ENCODE peak calls at places on chromosome 18, in seven cellular contexts. V, I, B, J, R, S and F are unnamed samples. For H3K9me3, the result is how much of the 10 kb centered on the place peaks cover.

GRCh38 chr18:77108001-77108692 is 24.4 kb downstream of the MBP start:
- DNase-seq in R (no peak), V (peak), J (no peak), B (no peak), S (no peak), I (peak), F (no peak)

GRCh38 chr18:49734836-49735235 is 78.5 kb downstream of the ACAA2 start:
- DNase-seq in B (no peak), R (no peak), J (no peak), V (no peak), I (no peak), S (no peak), F (no peak)

GRCh38 chr18:62122330-62122729 is 64.5 kb downstream of the PIGN start:
- DNase-seq in R (no peak), B (no peak), I (no peak), J (no peak), V (no peak), S (no peak), F (no peak)

GRCh38 chr18:3248670-3249359 is 1.2 kb downstream of the MYL12A start:
- DNase-seq in I (no peak), B (peak), R (no peak), S (peak), J (no peak), V (no peak), F (no peak)

GRCh38 chr18:37385846-37386435 is 179.7 kb downstream of the CELF4 start:
- DNase-seq in J (no peak), R (no peak), V (no peak), I (no peak), B (peak), S (peak), F (no peak)

GRCh38 chr18:44601447-44601846 is 79.2 kb upstream of the SETBP1 start:
- DNase-seq in J (no peak), V (no peak), I (no peak), S (no peak), R (no peak), B (no peak), F (no peak)

GRCh38 chr18:44111337-44111736 is 569.4 kb upstream of the SETBP1 start:
- DNase-seq in R (no peak), S (no peak), I (no peak), V (no peak), B (no peak), J (no peak), F (no peak)

GRCh38 chr18:13427354-13427753 is 208.8 kb downstream of the LDLRAD4 start:
- DNase-seq in S (no peak), I (no peak), J (no peak), B (no peak), V (peak), R (no peak), F (no peak)

GRCh38 chr18:74197705-74198341 is 49.5 kb downstream of the TIMM21 start:
- DNase-seq in I (no peak), S (no peak), B (no peak), V (no peak), R (peak), J (no peak), F (no peak)

GRCh38 chr18:13725566-13726227 is 661 bp downstream of the FAM210A start:
- DNase-seq in V (no peak), B (peak), S (peak), J (no peak), I (no peak), R (no peak), F (no peak)

GRCh38 chr18:32470136-32470712 is 458 bp downstream of the GAREM1 start:
- DNase-seq in V (peak), J (peak), S (peak), I (peak), B (peak), R (peak), F (no peak)

GRCh38 chr18:73007935-73008308 is 140.1 kb upstream of the NETO1 start:
- DNase-seq in S (no peak), I (no peak), R (no peak), B (no peak), J (no peak), V (no peak), F (no peak)
- H3K9me3 ChIP-seq in S (under half), I (under half), R (under half), B (under half), J (under half), V (under half), F (under half)

GRCh38 chr18:78643981-78644380 is 335.6 kb upstream of the SALL3 start:
- DNase-seq in S (no peak), R (no peak), V (no peak), J (no peak), I (no peak), B (no peak), F (no peak)
- H3K9me3 ChIP-seq in S (under half), R (under half), V (under half), J (under half), I (under half), B (under half), F (under half)

GRCh38 chr18:71678144-71678543 is 866.0 kb downstream of the CBLN2 start:
- DNase-seq in S (no peak), J (no peak), B (no peak), R (no peak), V (no peak), I (no peak), F (no peak)

GRCh38 chr18:71682591-71682990 is 861.6 kb downstream of the CBLN2 start:
- DNase-seq in I (no peak), R (no peak), B (no peak), S (no peak), V (no peak), J (no peak), F (no peak)
- H3K9me3 ChIP-seq in I (under half), R (under half), B (under half), S (under half), V (under half), J (under half), F (under half)

GRCh38 chr18:47427951-47428350 is 176.5 kb upstream of the SKOR2 start:
- DNase-seq in V (no peak), S (no peak), R (no peak), I (peak), J (no peak), B (no peak), F (no peak)
- H3K9me3 ChIP-seq in V (under half), S (under half), R (under half), I (under half), J (under half), B (under half), F (under half)

GRCh38 chr18:4581966-4582365 is 126.9 kb upstream of the DLGAP1 start:
- DNase-seq in I (no peak), V (no peak), S (no peak), B (no peak), R (no peak), J (no peak), F (no peak)

GRCh38 chr18:4582677-4583076 is 127.6 kb upstream of the DLGAP1 start:
- DNase-seq in S (no peak), J (no peak), V (no peak), I (no peak), R (no peak), B (no peak), F (no peak)

GRCh38 chr18:4573735-4574134 is 118.6 kb upstream of the DLGAP1 start:
- DNase-seq in S (no peak), I (no peak), J (no peak), B (no peak), V (no peak), R (no peak), F (no peak)

GRCh38 chr18:4578449-4578848 is 123.3 kb upstream of the DLGAP1 start:
- DNase-seq in V (no peak), R (no peak), B (no peak), I (no peak), S (no peak), J (no peak), F (no peak)
- H3K9me3 ChIP-seq in V (under half), R (half or more), B (under half), I (under half), S (under half), J (under half), F (under half)

DNA sequence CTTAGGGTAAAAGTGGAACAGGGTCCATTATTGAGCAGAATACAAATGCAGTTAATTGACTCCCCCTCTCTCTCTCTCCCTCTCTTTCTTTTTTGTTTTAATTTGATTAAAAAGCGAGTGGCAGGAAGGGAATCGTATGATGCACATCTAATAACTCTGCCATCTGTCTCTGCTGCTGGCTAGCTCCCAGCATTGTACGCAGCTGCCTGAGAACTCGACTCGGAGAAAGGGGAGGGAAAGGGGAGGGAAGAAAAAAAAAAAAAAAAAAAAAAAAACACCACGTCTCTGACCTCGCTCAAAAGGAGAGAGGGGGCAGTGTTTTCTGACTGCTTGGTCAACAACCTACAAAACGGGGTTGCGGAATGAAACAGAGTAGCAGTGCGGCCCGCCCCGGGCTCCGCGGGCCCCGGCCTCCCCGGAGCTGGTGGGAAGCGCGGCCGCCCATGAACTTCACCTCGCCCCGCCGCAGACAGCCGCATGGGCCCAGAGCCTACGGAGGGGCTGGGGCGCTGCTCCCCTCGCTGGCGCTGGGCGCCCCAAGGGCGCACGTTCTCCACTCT is 265.7 kb downstream of the TCF4 start:
- DNase-seq in J (peak), S (no peak), V (peak), B (no peak), I (peak), R (peak), F (no peak)
- H3K9me3 ChIP-seq in J (under half), S (under half), V (under half), B (under half), I (under half), R (under half), F (under half)

GRCh38 chr18:21762181-21762772 is 21.7 kb downstream of the MIB1 start:
- DNase-seq in S (no peak), V (no peak), B (no peak), J (no peak), R (no peak), I (no peak), F (no peak)
- H3K9me3 ChIP-seq in S (under half), V (under half), B (under half), J (under half), R (under half), I (under half), F (under half)